ENCODE peak calls at places on chromosomes 2 and 18, in four cellular contexts. U is lower leg skin, X is coronary artery, W is dorsolateral prefrontal cortex. Q is an unnamed sample.

GRCh38 chr2:132606649-132607048 is 63.4 kb downstream of the LYPD1 start:
- DNase-seq in U (no peak), X (no peak), W (no peak), Q (no peak)

GRCh38 chr2:204706939-204707338 is 161.7 kb downstream of the PARD3B start:
- DNase-seq in U (no peak), X (no peak), W (no peak), Q (no peak)

GRCh38 chr2:239598011-239598731 is 197.4 kb upstream of the HDAC4 start:
- DNase-seq in U (no peak), X (peak), W (no peak), Q (no peak)

GRCh38 chr2:160512484-160512883 is 18.9 kb upstream of the RBMS1 start:
- DNase-seq in U (no peak), X (no peak), W (no peak), Q (no peak)

GRCh38 chr2:119201815-119202214 is 21.8 kb upstream of the STEAP3 start:
- DNase-seq in U (no peak), X (no peak), W (no peak), Q (no peak)

GRCh38 chr2:169999041-169999440 is 171.8 kb downstream of the UBR3 start:
- DNase-seq in U (no peak), X (no peak), W (no peak), Q (no peak)

GRCh38 chr2:45919711-45920111 is 268.2 kb downstream of the PRKCE start:
- DNase-seq in U (no peak), X (no peak), W (no peak), Q (no peak)

GRCh38 chr18:5628512-5629255 is 84.9 kb upstream of the EPB41L3 start:
- DNase-seq in U (no peak), X (no peak), W (peak), Q (no peak)

GRCh38 chr18:10062292-10062940 is 148.6 kb downstream of the VAPA start:
- DNase-seq in U (no peak), X (no peak), W (no peak), Q (no peak)

GRCh38 chr18:26089247-26090129 is 925 bp downstream of the SS18 start:
- DNase-seq in U (no peak), X (no peak), W (no peak), Q (peak)

GRCh38 chr18:2906522-2907458 is 60.0 kb downstream of the EMILIN2 start:
- DNase-seq in U (no peak), X (no peak), W (no peak), Q (peak)

GRCh38 chr2:173468394-173468793 is 113.7 kb downstream of the CDCA7 start:
- DNase-seq in U (no peak), X (no peak), W (no peak), Q (no peak)

GRCh38 chr2:14081526-14081925 is 551.0 kb upstream of the LRATD1 start:
- DNase-seq in U (no peak), X (no peak), W (no peak), Q (no peak)

GRCh38 chr2:67400560-67401464 is 3.7 kb downstream of the ETAA1 start:
- DNase-seq in U (no peak), X (no peak), W (no peak), Q (no peak)

GRCh38 chr2:107595749-107596148 is 230.9 kb upstream of the RGPD4 start:
- DNase-seq in U (no peak), X (no peak), W (no peak), Q (no peak)

GRCh38 chr2:191678437-191679110 is 638 bp downstream of the NABP1 start:
- DNase-seq in U (peak), X (peak), W (no peak), Q (peak)

GRCh38 chr2:127796389-127796788 is 14.6 kb downstream of the WDR33 start:
- DNase-seq in U (no peak), X (no peak), W (no peak), Q (no peak)

GRCh38 chr18:74278058-74278457 is 13.7 kb downstream of the CYB5A start:
- DNase-seq in U (no peak), X (no peak), W (no peak), Q (no peak)

GRCh38 chr2:144217853-144218633 is 301.9 kb downstream of the ZEB2 start:
- DNase-seq in U (no peak), X (no peak), W (no peak), Q (no peak)

GRCh38 chr2:32135409-32135808 is 30.3 kb upstream of the SLC30A6 start:
- DNase-seq in U (no peak), X (no peak), W (no peak), Q (no peak)
- TF ChIP-seq CTCF in U (no peak), X (no peak), W (no peak), Q (no peak)

DNA sequence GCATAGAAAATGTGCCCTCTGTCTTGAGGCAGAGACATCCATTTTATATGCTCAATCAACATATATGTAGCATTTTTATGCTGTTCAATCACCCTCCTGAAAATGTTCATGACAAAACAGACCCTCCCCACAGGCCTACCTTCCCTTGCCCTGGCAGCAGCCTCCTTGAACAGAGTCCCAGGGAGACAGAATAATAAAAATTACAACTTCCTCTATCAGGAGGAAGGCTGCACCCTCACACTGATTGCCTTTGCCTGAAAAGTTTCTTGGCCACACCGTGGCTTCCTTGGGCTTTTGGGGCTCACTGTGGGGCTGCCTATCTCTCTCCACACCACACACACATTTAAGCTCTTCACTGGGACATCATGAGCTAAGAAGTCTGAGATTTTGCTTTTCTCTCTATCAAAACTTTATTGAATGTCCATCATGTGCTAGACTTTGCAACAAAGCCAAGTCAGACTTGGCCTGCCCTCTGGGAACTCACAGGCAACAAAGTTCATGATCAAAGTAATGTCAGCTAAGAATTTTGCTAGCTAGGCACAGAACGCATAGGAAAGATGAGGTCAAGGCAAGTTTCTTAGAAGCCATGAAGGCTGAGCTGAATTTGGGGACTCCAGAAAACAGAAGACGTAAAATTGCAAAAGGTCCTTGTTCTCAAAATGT is 101.6 kb downstream of the BCL2L11 start:
- DNase-seq in U (no peak), X (no peak), W (no peak), Q (no peak)
- TF ChIP-seq CTCF in U (no peak), X (no peak), W (no peak), Q (no peak)

DNA sequence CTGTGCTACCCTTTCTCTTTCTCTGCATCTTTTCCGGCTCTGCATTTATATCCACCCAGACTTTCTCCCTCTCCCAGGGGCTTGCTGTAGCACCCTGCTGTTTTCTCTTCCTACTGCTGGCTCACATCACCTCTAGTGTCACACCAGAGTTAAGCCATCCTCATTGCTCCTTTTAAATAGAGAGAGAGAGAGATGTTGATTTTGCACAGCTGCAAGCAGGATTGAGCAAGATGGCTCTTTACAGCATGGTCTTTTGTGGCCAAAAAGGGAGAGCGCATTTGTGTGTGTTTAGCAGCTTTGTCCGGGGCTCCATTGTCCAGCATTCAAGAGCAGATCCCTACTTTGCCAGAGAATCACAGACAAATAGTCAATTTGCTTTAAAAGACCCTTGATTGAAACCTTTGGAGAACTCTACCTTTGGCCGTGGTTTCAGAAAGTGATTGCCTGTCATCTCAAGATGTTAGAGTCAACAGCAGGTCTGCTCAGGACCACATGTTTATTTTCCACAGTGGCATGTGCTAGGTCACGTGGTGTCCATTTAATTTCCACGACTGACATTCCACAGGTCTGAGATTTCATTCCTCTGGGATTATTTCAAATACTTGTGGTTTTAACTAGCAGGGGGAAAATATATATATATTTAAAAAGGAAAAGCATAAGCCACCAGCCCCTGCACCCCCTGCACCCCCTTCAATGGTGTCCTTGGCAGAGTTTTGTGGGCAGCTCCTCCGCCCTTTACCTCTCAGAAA is 360.0 kb upstream of the SLC14A2 start:
- DNase-seq in U (peak), X (no peak), W (no peak), Q (no peak)
- TF ChIP-seq CTCF in U (no peak), X (no peak), W (no peak), Q (no peak)

GRCh38 chr2:15582153-15582552 is 9.5 kb upstream of the DDX1 start:
- DNase-seq in U (no peak), X (no peak), W (no peak), Q (no peak)
- TF ChIP-seq CTCF in U (no peak), X (no peak), W (no peak), Q (no peak)

GRCh38 chr2:31333527-31334183 is 80.9 kb downstream of the XDH start:
- DNase-seq in U (peak), X (no peak), W (peak), Q (peak)

GRCh38 chr2:31333046-31333445 is 81.5 kb downstream of the XDH start:
- DNase-seq in U (no peak), X (no peak), W (no peak), Q (no peak)

GRCh38 chr2:31332521-31332920 is 82.0 kb downstream of the XDH start:
- DNase-seq in U (no peak), X (no peak), W (no peak), Q (no peak)

GRCh38 chr2:31329081-31329605 is 85.4 kb downstream of the XDH start:
- DNase-seq in U (no peak), X (no peak), W (no peak), Q (no peak)

DNA sequence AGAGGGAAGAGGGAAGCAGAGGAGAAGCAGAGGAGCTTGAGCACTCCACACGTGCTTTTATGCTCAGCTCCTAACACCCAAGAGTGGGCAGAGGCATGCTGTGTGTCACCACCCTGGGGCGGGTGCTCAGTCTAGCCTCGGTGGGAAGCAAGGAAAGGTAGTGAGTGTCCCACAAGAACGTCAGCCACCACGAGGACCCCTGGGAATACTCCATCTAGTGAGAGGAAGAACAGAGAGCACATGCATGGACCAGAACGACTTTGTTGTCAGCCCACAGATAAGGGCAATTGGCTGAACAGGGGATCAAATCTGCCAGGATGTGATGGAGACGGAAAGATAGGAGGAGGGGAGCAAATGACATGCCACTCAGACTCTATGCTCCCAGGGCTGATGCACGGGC is 83.4 kb downstream of the XDH start:
- DNase-seq in U (no peak), X (no peak), W (no peak), Q (no peak)
- TF ChIP-seq CTCF in U (no peak), X (no peak), W (no peak), Q (no peak)